ENCODE peak calls at places on chromosomes 12 and 14, in eight cellular contexts. B is effector memory CD8-positive, alpha-beta T cell; L is stimulated activated naive CD8-positive, alpha-beta T cell treated with anti-CD3 and anti-CD28 coated beads, Interleukin-15, amount 100 ng/mL, for 72 hours; O is stimulated activated CD4-positive, alpha-beta T cell treated with anti-CD3 and anti-CD28 coated beads, Interleukin-1b, Interleukin-23, amount 100 ng/mL, for 1 hour; U is activated T-cell treated with anti-CD3 and anti-CD28 coated beads, Interleukin-2, amount 50 U/mL, for 24 hours; R is CD8-positive, alpha-beta T cell; P is left colon; W is type B pancreatic cell. M is an unnamed sample.

GRCh38 chr14:102592969-102593840 is 756 bp downstream of the RCOR1 start:
- DNase-seq in B (peak; percentile 57), L (peak; percentile 60), O (no peak), U (peak; percentile 71), R (peak; percentile 61), P (peak; percentile 61), W (peak; percentile 75), M (peak; percentile 16)

GRCh38 chr14:99522934-99523660 is 41.9 kb downstream of the CCNK start:
- DNase-seq in B (no peak), L (no peak), O (no peak), U (no peak), R (no peak), P (peak; percentile 44), W (no peak), M (no peak)

GRCh38 chr12:100927825-100928224 is 133.2 kb downstream of the ANO4 start:
- DNase-seq in B (no peak), L (no peak), O (no peak), U (no peak), R (no peak), P (no peak), W (no peak), M (no peak)

GRCh38 chr14:67636361-67636919 is 16.7 kb downstream of the ARG2 start:
- DNase-seq in B (no peak), L (peak; percentile 16), O (no peak), U (no peak), R (no peak), P (no peak), W (no peak), M (no peak)

GRCh38 chr12:131912526-131913274 is 16.4 kb upstream of the PUS1 start:
- DNase-seq in B (no peak), L (no peak), O (no peak), U (no peak), R (no peak), P (peak; percentile 45), W (no peak), M (no peak)

GRCh38 chr12:123782997-123783792 is 21.1 kb downstream of the DNAH10 start:
- DNase-seq in B (no peak), L (no peak), O (no peak), U (no peak), R (no peak), P (no peak), W (no peak), M (no peak)

GRCh38 chr14:76599556-76599955 is 161.7 kb upstream of the VASH1 start:
- DNase-seq in B (no peak), L (no peak), O (no peak), U (no peak), R (no peak), P (no peak), W (no peak), M (no peak)

GRCh38 chr12:102917026-102917787 is at the start of gene PAH:
- DNase-seq in B (no peak), L (peak; percentile 17), O (no peak), U (peak; percentile 39), R (peak; percentile 4), P (peak; percentile 34), W (no peak), M (no peak)

GRCh38 chr14:104107611-104108569 is 22.4 kb downstream of the ASPG start:
- DNase-seq in B (no peak), L (peak; percentile 6), O (no peak), U (no peak), R (no peak), P (peak; percentile 56), W (no peak), M (no peak)

GRCh38 chr12:60489071-60489470 is 893.2 kb downstream of the SLC16A7 start:
- DNase-seq in B (no peak), L (no peak), O (no peak), U (no peak), R (no peak), P (no peak), W (no peak), M (no peak)

GRCh38 chr12:72747460-72747859 is 475.3 kb downstream of the TRHDE start:
- DNase-seq in B (no peak), L (no peak), O (no peak), U (no peak), R (no peak), P (no peak), W (no peak), M (no peak)

GRCh38 chr12:31471061-31471460 is 119.9 kb downstream of the DENND5B start:
- DNase-seq in B (no peak), L (no peak), O (no peak), U (no peak), R (no peak), P (no peak), W (no peak), M (no peak)